ENCODE peak calls at places on chromosomes 16 and 17, in five cellular contexts. B, Q, V, Y and K are unnamed samples.

GRCh38 chr17:36148559-36149295 is 27.7 kb downstream of the TBC1D3B start:
- DNase-seq in Y (peak; percentile 13), V (peak; percentile 73), B (peak; percentile 44), Q (peak; percentile 14), K (peak; percentile 66)

GRCh38 chr16:49681449-49681848 is 174.5 kb downstream of the ZNF423 start:
- DNase-seq in V (no peak), Q (no peak), B (no peak), Y (no peak), K (no peak)

GRCh38 chr16:10625595-10626357 is 45.4 kb upstream of the EMP2 start:
- DNase-seq in Y (no peak), B (no peak), V (no peak), Q (no peak), K (no peak)

GRCh38 chr16:67562918-67563707 is 787 bp downstream of the CTCF start:
- DNase-seq in V (no peak), Y (peak; percentile 53), B (peak; percentile 61), Q (peak; percentile 58), K (peak; percentile 75)

GRCh38 chr17:66000216-66000615 is 191.7 kb downstream of the CEP112 start:
- DNase-seq in B (no peak), Q (no peak), Y (no peak), V (no peak), K (no peak)

GRCh38 chr16:77113835-77114234 is 77.2 kb upstream of the MON1B start:
- DNase-seq in B (no peak), V (no peak), Q (no peak), Y (no peak), K (no peak)

GRCh38 chr17:66644311-66644710 is 190.6 kb upstream of the CACNG5 start:
- DNase-seq in B (no peak), Q (no peak), V (no peak), Y (no peak), K (no peak)

GRCh38 chr17:51346218-51346982 is 86.1 kb downstream of the UTP18 start:
- DNase-seq in V (no peak), Q (peak; percentile 74), B (no peak), Y (no peak), K (no peak)

GRCh38 chr16:10922328-10923145 is 19.7 kb downstream of the DEXI start:
- DNase-seq in B (no peak), V (no peak), Q (no peak), Y (no peak), K (no peak)

GRCh38 chr17:30524847-30525246 is 47.6 kb downstream of the GOSR1 start:
- DNase-seq in Q (no peak), Y (no peak), V (no peak), B (no peak), K (no peak)

GRCh38 chr17:72122668-72123495 is 2.1 kb downstream of the SOX9 start:
- DNase-seq in Y (no peak), B (no peak), V (peak; percentile 55), Q (peak; percentile 32), K (peak; percentile 47)

GRCh38 chr16:8257561-8257960 is 332.8 kb downstream of the TMEM114 start:
- DNase-seq in Y (no peak), B (no peak), V (no peak), Q (no peak), K (no peak)

GRCh38 chr16:61797960-61798359 is 238.3 kb downstream of the CDH8 start:
- DNase-seq in Q (no peak), V (no peak), B (no peak), Y (no peak), K (no peak)